ENCODE peak calls at places on chromosomes 4 and X, in four cellular contexts. X is H9, Q is tibial artery, V is sigmoid colon. J is an unnamed sample.

GRCh38 chr4:66691101-66691500 is 854.2 kb downstream of the CENPC start:
- DNase-seq in X (peak; percentile 31), Q (no peak), V (no peak), J (no peak)

GRCh38 chr4:143616771-143617170 is 83.7 kb downstream of the FREM3 start:
- DNase-seq in X (no peak), Q (no peak), V (no peak), J (no peak)

GRCh38 chrX:17544831-17545230 is 169.8 kb downstream of the NHS start:
- DNase-seq in X (no peak), Q (no peak), V (no peak), J (no peak)

GRCh38 chrX:110318664-110318968 is 731 bp upstream of the AMMECR1 start:
- DNase-seq in X (no peak), Q (no peak), V (no peak), J (no peak)

GRCh38 chr4:85968945-85969830 is 390.7 kb downstream of the MAPK10 start:
- DNase-seq in X (no peak), Q (no peak), V (no peak), J (no peak)

GRCh38 chr4:179624768-179625181 is 2182.5 kb upstream of the AGA start:
- DNase-seq in X (peak; percentile 31), Q (no peak), V (no peak), J (no peak)

GRCh38 chrX:152904151-152905080 is 6.5 kb downstream of the ZNF185 start:
- DNase-seq in X (peak; percentile 70), Q (no peak), V (no peak), J (no peak)

GRCh38 chrX:10158279-10158939 is 1.6 kb downstream of the CLCN4 start:
- DNase-seq in X (peak; percentile 67), Q (no peak), V (no peak), J (no peak)

GRCh38 chr4:93788712-93789111 is 39.8 kb upstream of the ATOH1 start:
- DNase-seq in X (no peak), Q (no peak), V (no peak), J (no peak)

GRCh38 chrX:118346258-118347094 is 570 bp downstream of the WDR44 start:
- DNase-seq in X (no peak), Q (peak; percentile 65), V (peak; percentile 72), J (peak; percentile 40)

GRCh38 chrX:118348186-118348810 is 2.4 kb downstream of the WDR44 start:
- DNase-seq in X (no peak), Q (no peak), V (no peak), J (no peak)

GRCh38 chrX:118345401-118346257 is at the start of gene WDR44:
- DNase-seq in X (peak; percentile 93), Q (peak; percentile 96), V (peak; percentile 98), J (peak; percentile 40)

GRCh38 chrX:118349188-118349587 is 3.3 kb downstream of the WDR44 start:
- DNase-seq in X (no peak), Q (no peak), V (no peak), J (no peak)

DNA sequence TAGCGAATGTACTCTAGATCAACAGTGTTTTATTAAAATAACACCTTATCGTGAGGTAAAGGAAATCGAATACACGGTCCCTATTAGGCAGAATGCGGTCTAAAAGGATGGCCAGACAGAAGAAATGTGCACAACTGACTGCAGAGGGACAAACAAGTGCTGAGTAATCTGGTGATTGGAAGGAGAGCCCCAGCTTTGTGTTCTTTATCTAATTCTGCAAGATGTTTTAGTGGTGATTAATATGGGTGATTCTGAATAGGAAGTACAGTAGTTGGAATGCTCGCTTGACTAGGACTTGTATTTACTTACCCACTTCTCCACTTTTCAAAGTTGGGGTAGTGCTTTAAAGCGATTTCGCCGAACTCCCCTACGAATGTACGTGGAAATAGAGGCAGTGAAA is 1.2 kb downstream of the WDR44 start:
- DNase-seq in X (no peak), Q (no peak), V (no peak), J (no peak)
- H3K27ac ChIP-seq in X (no peak overlapping the region), Q (peak overlapping the region; percentile 85), V (peak overlapping the region; percentile 95), J (peak overlapping the region; percentile 96)

GRCh38 chrX:42943051-42943450 is 165.1 kb upstream of the PPP1R2C start:
- DNase-seq in X (no peak), Q (no peak), V (no peak), J (no peak)
- H3K27ac ChIP-seq in X (no peak overlapping the region), Q (no peak overlapping the region), V (no peak overlapping the region), J (peak overlapping the region; percentile 29)

GRCh38 chr4:75015627-75016026 is 82.7 kb downstream of the PARM1 start:
- DNase-seq in X (no peak), Q (peak; percentile 72), V (no peak), J (no peak)
- H3K27ac ChIP-seq in X (no peak overlapping the region), Q (no peak overlapping the region), V (no peak overlapping the region), J (no peak overlapping the region)

GRCh38 chrX:20016618-20016945 is 25.7 kb upstream of the BCLAF3 start:
- DNase-seq in X (no peak), Q (no peak), V (no peak), J (no peak)
- H3K27ac ChIP-seq in X (no peak overlapping the region), Q (no peak overlapping the region), V (no peak overlapping the region), J (no peak overlapping the region)

GRCh38 chrX:44223150-44223549 is 120.3 kb downstream of the EFHC2 start:
- DNase-seq in X (no peak), Q (no peak), V (no peak), J (no peak)
- H3K27ac ChIP-seq in X (no peak overlapping the region), Q (no peak overlapping the region), V (no peak overlapping the region), J (peak overlapping the region; percentile 60)

DNA sequence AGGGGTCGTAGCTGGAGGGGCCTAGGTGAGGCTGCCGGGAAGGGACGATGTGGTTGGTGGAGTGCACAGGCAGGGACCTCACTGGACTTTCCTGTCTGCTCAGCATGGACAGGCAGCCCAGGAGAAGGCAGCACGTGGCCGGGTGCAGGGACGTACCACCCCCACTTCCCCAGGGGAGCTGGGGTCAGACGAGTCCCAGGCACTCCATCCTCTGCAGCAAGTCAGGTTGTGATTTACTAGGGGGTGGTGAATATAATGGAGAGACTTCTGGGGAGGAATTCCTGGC is 1.5 kb upstream of the CTBP1 start:
- DNase-seq in X (no peak), Q (no peak), V (no peak), J (no peak)
- H3K27ac ChIP-seq in X (no peak overlapping the region), Q (no peak overlapping the region), V (peak overlapping the region; percentile 99), J (peak overlapping the region; percentile 88)

DNA sequence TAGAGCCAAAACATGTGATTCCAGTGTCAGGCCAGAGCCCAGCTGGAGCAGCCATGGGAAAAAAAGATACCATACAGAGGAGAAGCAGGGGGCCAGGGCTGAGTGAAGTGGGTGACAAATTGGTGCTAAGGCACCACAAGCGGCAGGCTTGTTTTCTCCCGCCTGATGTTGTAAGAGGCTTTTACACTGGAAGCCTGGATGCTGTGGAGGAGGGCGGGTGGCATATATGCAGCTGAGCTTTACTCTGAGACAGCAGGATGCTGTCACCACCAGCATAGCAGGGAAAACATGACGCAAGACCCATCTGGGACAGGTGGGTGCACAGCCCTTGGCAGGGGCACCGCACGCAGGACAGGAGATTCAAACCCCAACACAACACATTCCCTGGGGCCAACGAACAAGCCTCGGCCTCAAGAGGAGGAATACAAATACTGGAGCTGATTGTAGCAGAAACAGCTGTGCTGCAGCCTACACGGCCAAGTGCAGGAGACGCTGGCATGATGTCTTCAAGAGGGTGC is 91.9 kb downstream of the TSPAN5 start:
- DNase-seq in X (no peak), Q (no peak), V (peak; percentile 66), J (no peak)
- H3K27ac ChIP-seq in X (no peak overlapping the region), Q (no peak overlapping the region), V (peak overlapping the region; percentile 71), J (peak overlapping the region; percentile 26)

DNA sequence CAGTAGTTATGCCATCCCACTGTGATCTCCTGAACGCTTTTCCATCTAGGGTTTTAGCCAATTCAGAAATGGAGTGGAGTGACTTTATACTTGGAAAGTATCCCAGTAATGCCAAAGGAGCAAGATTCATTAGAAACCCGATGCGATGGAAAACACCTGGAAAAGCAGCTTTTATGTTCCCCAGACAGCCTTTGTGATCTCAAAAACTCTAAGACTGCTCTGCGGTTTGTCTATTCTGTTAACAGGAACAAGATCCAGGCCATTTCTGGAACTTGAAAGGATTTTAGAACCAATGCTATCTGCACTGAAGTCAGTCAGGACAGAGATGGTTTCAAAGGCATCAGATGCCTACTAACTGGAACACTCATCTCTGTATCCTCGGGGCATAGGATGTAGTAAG is 145.1 kb downstream of the APBB2 start:
- DNase-seq in X (no peak), Q (no peak), V (no peak), J (no peak)
- H3K27ac ChIP-seq in X (no peak overlapping the region), Q (peak overlapping the region; percentile 56), V (peak overlapping the region; percentile 76), J (no peak overlapping the region)

DNA sequence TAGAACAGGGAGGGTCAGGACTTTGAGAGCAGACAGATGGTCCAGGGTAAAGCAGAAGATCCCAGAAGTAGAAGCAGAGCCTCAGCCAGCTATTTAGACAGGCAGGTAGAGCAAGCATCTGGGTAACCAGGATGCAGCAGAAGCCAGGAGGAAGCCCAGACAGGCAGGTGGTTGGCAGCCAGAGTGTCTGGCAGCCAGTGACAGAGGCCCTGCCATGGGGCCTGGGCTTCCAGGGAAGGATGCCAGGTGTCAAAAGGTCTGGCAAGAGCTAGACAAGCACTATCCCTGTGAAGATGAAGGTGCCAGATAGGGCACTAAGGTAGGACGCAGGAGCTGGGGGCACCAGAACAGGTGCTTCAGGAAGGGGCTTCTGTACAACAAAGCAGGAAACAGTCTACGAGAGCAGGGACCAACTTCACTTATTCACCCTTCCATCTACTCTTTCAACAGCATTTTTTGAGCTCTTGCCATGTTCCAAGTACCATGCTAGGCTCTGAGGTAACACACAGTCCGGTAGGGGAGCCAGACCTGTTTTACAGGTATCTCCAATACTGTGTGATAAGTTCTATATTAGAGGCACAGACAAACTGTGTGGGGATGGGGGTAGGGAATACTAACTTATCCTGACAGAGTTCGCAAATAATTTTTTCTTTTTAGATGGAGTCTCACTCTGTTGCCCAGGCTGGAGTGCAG is 38.1 kb upstream of the GJB1 start:
- DNase-seq in X (no peak), Q (no peak), V (no peak), J (no peak)
- H3K27ac ChIP-seq in X (no peak overlapping the region), Q (no peak overlapping the region), V (no peak overlapping the region), J (no peak overlapping the region)

GRCh38 chr4:147550626-147551250 is 66.5 kb upstream of the TMEM184C start:
- DNase-seq in X (no peak), Q (peak; percentile 74), V (no peak), J (no peak)
- H3K27ac ChIP-seq in X (no peak overlapping the region), Q (peak overlapping the region; percentile 23), V (no peak overlapping the region), J (no peak overlapping the region)

J was measured in esophagus squamous epithelium.